ENCODE peak calls at places on chromosomes 7 and 10, in nine cellular contexts. One of them, this sample, is unnamed.
A peak's percentile ranks its signal among the peaks of the same experiment; 100 is the strongest.

GRCh38 chr10:53843691-53844362 is 957.2 kb downstream of the PCDH15 start:
- DNase-seq in activated T-cell treated with anti-CD3 and anti-CD28 coated beads for 1 hour: no peak
- DNase-seq in ovary: no peak
- DNase-seq in SK-N-MC: no peak
- DNase-seq in esophagus muscularis mucosa: no peak
- DNase-seq in putamen: peak; percentile 17
- DNase-seq in activated T-helper 1 cell treated with anti-CD3 and anti-CD28 coated beads, Interleukin-12 subunit alpha, Interleukin-12 subunit beta, Interleukin-2, Interleukin-4 antibody, amounts not matched to agents 30 ng/mL and 10 ng/mL and 1 ng/mL, durations not matched to agents 14 hours and 24 hours and 36 hours: no peak
- DNase-seq in activated effector memory CD4-positive, alpha-beta T cell treated with anti-CD3 and anti-CD28 coated beads, Interleukin-2, amount 50 U/mL, for 16 hours: no peak
- DNase-seq in KG1: no peak
- DNase-seq in this sample: peak; percentile 89

GRCh38 chr7:69934475-69934903 is 336.2 kb downstream of the AUTS2 start:
- DNase-seq in activated effector memory CD4-positive, alpha-beta T cell treated with anti-CD3 and anti-CD28 coated beads, Interleukin-2, amount 50 U/mL, for 16 hours: no peak
- DNase-seq in activated T-helper 1 cell treated with anti-CD3 and anti-CD28 coated beads, Interleukin-12 subunit alpha, Interleukin-12 subunit beta, Interleukin-2, Interleukin-4 antibody, amounts not matched to agents 30 ng/mL and 10 ng/mL and 1 ng/mL, durations not matched to agents 14 hours and 24 hours and 36 hours: no peak
- DNase-seq in activated T-cell treated with anti-CD3 and anti-CD28 coated beads for 1 hour: no peak
- DNase-seq in esophagus muscularis mucosa: no peak
- DNase-seq in KG1: no peak
- DNase-seq in SK-N-MC: no peak
- DNase-seq in ovary: no peak
- DNase-seq in putamen: peak; percentile 92
- DNase-seq in this sample: no peak

GRCh38 chr7:128347573-128348147 is 4.0 kb upstream of the RBM28 start:
- DNase-seq in activated T-cell treated with anti-CD3 and anti-CD28 coated beads for 1 hour: peak; percentile 41
- DNase-seq in activated effector memory CD4-positive, alpha-beta T cell treated with anti-CD3 and anti-CD28 coated beads, Interleukin-2, amount 50 U/mL, for 16 hours: peak; percentile 83
- DNase-seq in putamen: no peak
- DNase-seq in esophagus muscularis mucosa: no peak
- DNase-seq in KG1: no peak
- DNase-seq in ovary: no peak
- DNase-seq in activated T-helper 1 cell treated with anti-CD3 and anti-CD28 coated beads, Interleukin-12 subunit alpha, Interleukin-12 subunit beta, Interleukin-2, Interleukin-4 antibody, amounts not matched to agents 30 ng/mL and 10 ng/mL and 1 ng/mL, durations not matched to agents 14 hours and 24 hours and 36 hours: no peak
- DNase-seq in SK-N-MC: no peak
- DNase-seq in this sample: peak; percentile 42

GRCh38 chr10:130961506-130962239 is 349.8 kb downstream of the TCERG1L start:
- DNase-seq in esophagus muscularis mucosa: peak; percentile 90
- DNase-seq in SK-N-MC: no peak
- DNase-seq in ovary: no peak
- DNase-seq in putamen: no peak
- DNase-seq in activated T-helper 1 cell treated with anti-CD3 and anti-CD28 coated beads, Interleukin-12 subunit alpha, Interleukin-12 subunit beta, Interleukin-2, Interleukin-4 antibody, amounts not matched to agents 30 ng/mL and 10 ng/mL and 1 ng/mL, durations not matched to agents 14 hours and 24 hours and 36 hours: no peak
- DNase-seq in KG1: no peak
- DNase-seq in activated T-cell treated with anti-CD3 and anti-CD28 coated beads for 1 hour: no peak
- DNase-seq in activated effector memory CD4-positive, alpha-beta T cell treated with anti-CD3 and anti-CD28 coated beads, Interleukin-2, amount 50 U/mL, for 16 hours: no peak
- DNase-seq in this sample: no peak

GRCh38 chr10:132994371-132994796 is 52.0 kb upstream of the CFAP46 start:
- DNase-seq in ovary: no peak
- DNase-seq in activated effector memory CD4-positive, alpha-beta T cell treated with anti-CD3 and anti-CD28 coated beads, Interleukin-2, amount 50 U/mL, for 16 hours: no peak
- DNase-seq in esophagus muscularis mucosa: no peak
- DNase-seq in activated T-helper 1 cell treated with anti-CD3 and anti-CD28 coated beads, Interleukin-12 subunit alpha, Interleukin-12 subunit beta, Interleukin-2, Interleukin-4 antibody, amounts not matched to agents 30 ng/mL and 10 ng/mL and 1 ng/mL, durations not matched to agents 14 hours and 24 hours and 36 hours: no peak
- DNase-seq in KG1: no peak
- DNase-seq in activated T-cell treated with anti-CD3 and anti-CD28 coated beads for 1 hour: no peak
- DNase-seq in SK-N-MC: peak; percentile 14
- DNase-seq in putamen: no peak
- DNase-seq in this sample: no peak

GRCh38 chr10:118840071-118840775 is 85.5 kb upstream of the CACUL1 start:
- DNase-seq in esophagus muscularis mucosa: no peak
- DNase-seq in SK-N-MC: no peak
- DNase-seq in ovary: no peak
- DNase-seq in KG1: no peak
- DNase-seq in putamen: no peak
- DNase-seq in activated T-helper 1 cell treated with anti-CD3 and anti-CD28 coated beads, Interleukin-12 subunit alpha, Interleukin-12 subunit beta, Interleukin-2, Interleukin-4 antibody, amounts not matched to agents 30 ng/mL and 10 ng/mL and 1 ng/mL, durations not matched to agents 14 hours and 24 hours and 36 hours: peak; percentile 11
- DNase-seq in activated T-cell treated with anti-CD3 and anti-CD28 coated beads for 1 hour: no peak
- DNase-seq in activated effector memory CD4-positive, alpha-beta T cell treated with anti-CD3 and anti-CD28 coated beads, Interleukin-2, amount 50 U/mL, for 16 hours: peak; percentile 78
- DNase-seq in this sample: no peak

GRCh38 chr7:36158321-36158605 is 5.2 kb downstream of the EEPD1 start:
- DNase-seq in activated T-cell treated with anti-CD3 and anti-CD28 coated beads for 1 hour: no peak
- DNase-seq in KG1: no peak
- DNase-seq in activated effector memory CD4-positive, alpha-beta T cell treated with anti-CD3 and anti-CD28 coated beads, Interleukin-2, amount 50 U/mL, for 16 hours: no peak
- DNase-seq in putamen: no peak
- DNase-seq in esophagus muscularis mucosa: no peak
- DNase-seq in activated T-helper 1 cell treated with anti-CD3 and anti-CD28 coated beads, Interleukin-12 subunit alpha, Interleukin-12 subunit beta, Interleukin-2, Interleukin-4 antibody, amounts not matched to agents 30 ng/mL and 10 ng/mL and 1 ng/mL, durations not matched to agents 14 hours and 24 hours and 36 hours: no peak
- DNase-seq in SK-N-MC: no peak
- DNase-seq in ovary: no peak
- DNase-seq in this sample: no peak

GRCh38 chr7:30649717-30650116 is 32.5 kb downstream of the CRHR2 start:
- DNase-seq in esophagus muscularis mucosa: no peak
- DNase-seq in activated effector memory CD4-positive, alpha-beta T cell treated with anti-CD3 and anti-CD28 coated beads, Interleukin-2, amount 50 U/mL, for 16 hours: peak; percentile 49
- DNase-seq in KG1: no peak
- DNase-seq in activated T-cell treated with anti-CD3 and anti-CD28 coated beads for 1 hour: no peak
- DNase-seq in putamen: no peak
- DNase-seq in ovary: no peak
- DNase-seq in SK-N-MC: no peak
- DNase-seq in activated T-helper 1 cell treated with anti-CD3 and anti-CD28 coated beads, Interleukin-12 subunit alpha, Interleukin-12 subunit beta, Interleukin-2, Interleukin-4 antibody, amounts not matched to agents 30 ng/mL and 10 ng/mL and 1 ng/mL, durations not matched to agents 14 hours and 24 hours and 36 hours: no peak
- DNase-seq in this sample: no peak

GRCh38 chr10:94546058-94546595 is 539 bp downstream of the HELLS start:
- DNase-seq in activated T-helper 1 cell treated with anti-CD3 and anti-CD28 coated beads, Interleukin-12 subunit alpha, Interleukin-12 subunit beta, Interleukin-2, Interleukin-4 antibody, amounts not matched to agents 30 ng/mL and 10 ng/mL and 1 ng/mL, durations not matched to agents 14 hours and 24 hours and 36 hours: no peak
- DNase-seq in ovary: no peak
- DNase-seq in esophagus muscularis mucosa: no peak
- DNase-seq in KG1: no peak
- DNase-seq in activated T-cell treated with anti-CD3 and anti-CD28 coated beads for 1 hour: no peak
- DNase-seq in activated effector memory CD4-positive, alpha-beta T cell treated with anti-CD3 and anti-CD28 coated beads, Interleukin-2, amount 50 U/mL, for 16 hours: no peak
- DNase-seq in SK-N-MC: no peak
- DNase-seq in putamen: no peak
- DNase-seq in this sample: peak; percentile 21

GRCh38 chr10:48606530-48607355 is 1.9 kb upstream of the ARHGAP22 start:
- DNase-seq in putamen: no peak
- DNase-seq in activated effector memory CD4-positive, alpha-beta T cell treated with anti-CD3 and anti-CD28 coated beads, Interleukin-2, amount 50 U/mL, for 16 hours: peak; percentile 31
- DNase-seq in ovary: no peak
- DNase-seq in esophagus muscularis mucosa: peak; percentile 89
- DNase-seq in KG1: no peak
- DNase-seq in SK-N-MC: no peak
- DNase-seq in activated T-cell treated with anti-CD3 and anti-CD28 coated beads for 1 hour: no peak
- DNase-seq in activated T-helper 1 cell treated with anti-CD3 and anti-CD28 coated beads, Interleukin-12 subunit alpha, Interleukin-12 subunit beta, Interleukin-2, Interleukin-4 antibody, amounts not matched to agents 30 ng/mL and 10 ng/mL and 1 ng/mL, durations not matched to agents 14 hours and 24 hours and 36 hours: no peak
- DNase-seq in this sample: no peak

GRCh38 chr7:55288070-55288824 is 76.9 kb upstream of the LANCL2 start:
- DNase-seq in ovary: no peak
- DNase-seq in KG1: no peak
- DNase-seq in esophagus muscularis mucosa: no peak
- DNase-seq in activated effector memory CD4-positive, alpha-beta T cell treated with anti-CD3 and anti-CD28 coated beads, Interleukin-2, amount 50 U/mL, for 16 hours: no peak
- DNase-seq in activated T-cell treated with anti-CD3 and anti-CD28 coated beads for 1 hour: no peak
- DNase-seq in activated T-helper 1 cell treated with anti-CD3 and anti-CD28 coated beads, Interleukin-12 subunit alpha, Interleukin-12 subunit beta, Interleukin-2, Interleukin-4 antibody, amounts not matched to agents 30 ng/mL and 10 ng/mL and 1 ng/mL, durations not matched to agents 14 hours and 24 hours and 36 hours: no peak
- DNase-seq in SK-N-MC: no peak
- DNase-seq in putamen: no peak
- DNase-seq in this sample: no peak

GRCh38 chr7:129421717-129422250 is 12.4 kb upstream of the STRIP2 start:
- DNase-seq in activated T-cell treated with anti-CD3 and anti-CD28 coated beads for 1 hour: no peak
- DNase-seq in esophagus muscularis mucosa: no peak
- DNase-seq in KG1: no peak
- DNase-seq in putamen: no peak
- DNase-seq in ovary: no peak
- DNase-seq in activated T-helper 1 cell treated with anti-CD3 and anti-CD28 coated beads, Interleukin-12 subunit alpha, Interleukin-12 subunit beta, Interleukin-2, Interleukin-4 antibody, amounts not matched to agents 30 ng/mL and 10 ng/mL and 1 ng/mL, durations not matched to agents 14 hours and 24 hours and 36 hours: no peak
- DNase-seq in activated effector memory CD4-positive, alpha-beta T cell treated with anti-CD3 and anti-CD28 coated beads, Interleukin-2, amount 50 U/mL, for 16 hours: no peak
- DNase-seq in SK-N-MC: no peak
- DNase-seq in this sample: no peak

GRCh38 chr7:106206826-106207541 is 77.8 kb downstream of the NAMPT start:
- DNase-seq in putamen: no peak
- DNase-seq in activated effector memory CD4-positive, alpha-beta T cell treated with anti-CD3 and anti-CD28 coated beads, Interleukin-2, amount 50 U/mL, for 16 hours: no peak
- DNase-seq in SK-N-MC: no peak
- DNase-seq in KG1: no peak
- DNase-seq in activated T-cell treated with anti-CD3 and anti-CD28 coated beads for 1 hour: no peak
- DNase-seq in ovary: no peak
- DNase-seq in esophagus muscularis mucosa: no peak
- DNase-seq in activated T-helper 1 cell treated with anti-CD3 and anti-CD28 coated beads, Interleukin-12 subunit alpha, Interleukin-12 subunit beta, Interleukin-2, Interleukin-4 antibody, amounts not matched to agents 30 ng/mL and 10 ng/mL and 1 ng/mL, durations not matched to agents 14 hours and 24 hours and 36 hours: no peak
- DNase-seq in this sample: no peak

GRCh38 chr7:100369105-100369504 is 4.2 kb upstream of the PILRA start:
- DNase-seq in activated T-cell treated with anti-CD3 and anti-CD28 coated beads for 1 hour: no peak
- DNase-seq in activated T-helper 1 cell treated with anti-CD3 and anti-CD28 coated beads, Interleukin-12 subunit alpha, Interleukin-12 subunit beta, Interleukin-2, Interleukin-4 antibody, amounts not matched to agents 30 ng/mL and 10 ng/mL and 1 ng/mL, durations not matched to agents 14 hours and 24 hours and 36 hours: no peak
- DNase-seq in KG1: peak; percentile 17
- DNase-seq in SK-N-MC: no peak
- DNase-seq in esophagus muscularis mucosa: peak; percentile 92
- DNase-seq in putamen: peak; percentile 42
- DNase-seq in activated effector memory CD4-positive, alpha-beta T cell treated with anti-CD3 and anti-CD28 coated beads, Interleukin-2, amount 50 U/mL, for 16 hours: no peak
- DNase-seq in ovary: no peak
- DNase-seq in this sample: peak; percentile 53

GRCh38 chr10:130203626-130204025 is 67.4 kb downstream of the GLRX3 start:
- DNase-seq in activated effector memory CD4-positive, alpha-beta T cell treated with anti-CD3 and anti-CD28 coated beads, Interleukin-2, amount 50 U/mL, for 16 hours: no peak
- DNase-seq in esophagus muscularis mucosa: no peak
- DNase-seq in SK-N-MC: no peak
- DNase-seq in KG1: no peak
- DNase-seq in activated T-helper 1 cell treated with anti-CD3 and anti-CD28 coated beads, Interleukin-12 subunit alpha, Interleukin-12 subunit beta, Interleukin-2, Interleukin-4 antibody, amounts not matched to agents 30 ng/mL and 10 ng/mL and 1 ng/mL, durations not matched to agents 14 hours and 24 hours and 36 hours: no peak
- DNase-seq in ovary: no peak
- DNase-seq in activated T-cell treated with anti-CD3 and anti-CD28 coated beads for 1 hour: no peak
- DNase-seq in putamen: no peak
- DNase-seq in this sample: no peak

GRCh38 chr7:43658718-43659548 is 70.4 kb downstream of the COA1 start:
- DNase-seq in activated T-cell treated with anti-CD3 and anti-CD28 coated beads for 1 hour: no peak
- DNase-seq in putamen: no peak
- DNase-seq in activated effector memory CD4-positive, alpha-beta T cell treated with anti-CD3 and anti-CD28 coated beads, Interleukin-2, amount 50 U/mL, for 16 hours: no peak
- DNase-seq in esophagus muscularis mucosa: no peak
- DNase-seq in KG1: no peak
- DNase-seq in SK-N-MC: no peak
- DNase-seq in activated T-helper 1 cell treated with anti-CD3 and anti-CD28 coated beads, Interleukin-12 subunit alpha, Interleukin-12 subunit beta, Interleukin-2, Interleukin-4 antibody, amounts not matched to agents 30 ng/mL and 10 ng/mL and 1 ng/mL, durations not matched to agents 14 hours and 24 hours and 36 hours: no peak
- DNase-seq in ovary: no peak
- DNase-seq in this sample: peak; percentile 63

GRCh38 chr10:48611133-48611532 is 6.3 kb upstream of the ARHGAP22 start:
- DNase-seq in SK-N-MC: no peak
- DNase-seq in activated T-cell treated with anti-CD3 and anti-CD28 coated beads for 1 hour: no peak
- DNase-seq in esophagus muscularis mucosa: peak; percentile 70
- DNase-seq in KG1: no peak
- DNase-seq in activated effector memory CD4-positive, alpha-beta T cell treated with anti-CD3 and anti-CD28 coated beads, Interleukin-2, amount 50 U/mL, for 16 hours: no peak
- DNase-seq in putamen: no peak
- DNase-seq in ovary: no peak
- DNase-seq in activated T-helper 1 cell treated with anti-CD3 and anti-CD28 coated beads, Interleukin-12 subunit alpha, Interleukin-12 subunit beta, Interleukin-2, Interleukin-4 antibody, amounts not matched to agents 30 ng/mL and 10 ng/mL and 1 ng/mL, durations not matched to agents 14 hours and 24 hours and 36 hours: no peak
- DNase-seq in this sample: no peak

GRCh38 chr7:127066974-127067373 is 185.8 kb downstream of the GRM8 start:
- DNase-seq in activated T-helper 1 cell treated with anti-CD3 and anti-CD28 coated beads, Interleukin-12 subunit alpha, Interleukin-12 subunit beta, Interleukin-2, Interleukin-4 antibody, amounts not matched to agents 30 ng/mL and 10 ng/mL and 1 ng/mL, durations not matched to agents 14 hours and 24 hours and 36 hours: no peak
- DNase-seq in activated T-cell treated with anti-CD3 and anti-CD28 coated beads for 1 hour: no peak
- DNase-seq in activated effector memory CD4-positive, alpha-beta T cell treated with anti-CD3 and anti-CD28 coated beads, Interleukin-2, amount 50 U/mL, for 16 hours: no peak
- DNase-seq in SK-N-MC: no peak
- DNase-seq in esophagus muscularis mucosa: no peak
- DNase-seq in ovary: no peak
- DNase-seq in putamen: no peak
- DNase-seq in KG1: no peak
- DNase-seq in this sample: peak; percentile 43

GRCh38 chr10:70191161-70191770 is 21.0 kb upstream of the SAR1A start:
- DNase-seq in KG1: no peak
- DNase-seq in SK-N-MC: no peak
- DNase-seq in ovary: no peak
- DNase-seq in activated effector memory CD4-positive, alpha-beta T cell treated with anti-CD3 and anti-CD28 coated beads, Interleukin-2, amount 50 U/mL, for 16 hours: no peak
- DNase-seq in activated T-helper 1 cell treated with anti-CD3 and anti-CD28 coated beads, Interleukin-12 subunit alpha, Interleukin-12 subunit beta, Interleukin-2, Interleukin-4 antibody, amounts not matched to agents 30 ng/mL and 10 ng/mL and 1 ng/mL, durations not matched to agents 14 hours and 24 hours and 36 hours: no peak
- DNase-seq in putamen: no peak
- DNase-seq in activated T-cell treated with anti-CD3 and anti-CD28 coated beads for 1 hour: no peak
- DNase-seq in esophagus muscularis mucosa: no peak
- DNase-seq in this sample: no peak

GRCh38 chr7:121132940-121133339 is 144.4 kb downstream of the CPED1 start:
- DNase-seq in KG1: no peak
- DNase-seq in activated T-helper 1 cell treated with anti-CD3 and anti-CD28 coated beads, Interleukin-12 subunit alpha, Interleukin-12 subunit beta, Interleukin-2, Interleukin-4 antibody, amounts not matched to agents 30 ng/mL and 10 ng/mL and 1 ng/mL, durations not matched to agents 14 hours and 24 hours and 36 hours: no peak
- DNase-seq in ovary: no peak
- DNase-seq in activated T-cell treated with anti-CD3 and anti-CD28 coated beads for 1 hour: no peak
- DNase-seq in activated effector memory CD4-positive, alpha-beta T cell treated with anti-CD3 and anti-CD28 coated beads, Interleukin-2, amount 50 U/mL, for 16 hours: no peak
- DNase-seq in esophagus muscularis mucosa: no peak
- DNase-seq in putamen: no peak
- DNase-seq in SK-N-MC: no peak
- DNase-seq in this sample: no peak

GRCh38 chr10:50963063-50963462 is 77.6 kb upstream of the A1CF start:
- DNase-seq in esophagus muscularis mucosa: no peak
- DNase-seq in activated T-helper 1 cell treated with anti-CD3 and anti-CD28 coated beads, Interleukin-12 subunit alpha, Interleukin-12 subunit beta, Interleukin-2, Interleukin-4 antibody, amounts not matched to agents 30 ng/mL and 10 ng/mL and 1 ng/mL, durations not matched to agents 14 hours and 24 hours and 36 hours: no peak
- DNase-seq in ovary: no peak
- DNase-seq in SK-N-MC: no peak
- DNase-seq in activated T-cell treated with anti-CD3 and anti-CD28 coated beads for 1 hour: no peak
- DNase-seq in KG1: no peak
- DNase-seq in putamen: no peak
- DNase-seq in activated effector memory CD4-positive, alpha-beta T cell treated with anti-CD3 and anti-CD28 coated beads, Interleukin-2, amount 50 U/mL, for 16 hours: no peak
- DNase-seq in this sample: no peak

GRCh38 chr7:146635200-146636032 is 518.8 kb downstream of the CNTNAP2 start:
- DNase-seq in ovary: no peak
- DNase-seq in activated T-helper 1 cell treated with anti-CD3 and anti-CD28 coated beads, Interleukin-12 subunit alpha, Interleukin-12 subunit beta, Interleukin-2, Interleukin-4 antibody, amounts not matched to agents 30 ng/mL and 10 ng/mL and 1 ng/mL, durations not matched to agents 14 hours and 24 hours and 36 hours: no peak
- DNase-seq in SK-N-MC: no peak
- DNase-seq in KG1: no peak
- DNase-seq in putamen: no peak
- DNase-seq in activated effector memory CD4-positive, alpha-beta T cell treated with anti-CD3 and anti-CD28 coated beads, Interleukin-2, amount 50 U/mL, for 16 hours: no peak
- DNase-seq in esophagus muscularis mucosa: no peak
- DNase-seq in activated T-cell treated with anti-CD3 and anti-CD28 coated beads for 1 hour: no peak
- DNase-seq in this sample: no peak

GRCh38 chr10:45354261-45354660 is 19.8 kb upstream of the ALOX5 start:
- DNase-seq in activated effector memory CD4-positive, alpha-beta T cell treated with anti-CD3 and anti-CD28 coated beads, Interleukin-2, amount 50 U/mL, for 16 hours: no peak
- DNase-seq in ovary: no peak
- DNase-seq in activated T-cell treated with anti-CD3 and anti-CD28 coated beads for 1 hour: no peak
- DNase-seq in activated T-helper 1 cell treated with anti-CD3 and anti-CD28 coated beads, Interleukin-12 subunit alpha, Interleukin-12 subunit beta, Interleukin-2, Interleukin-4 antibody, amounts not matched to agents 30 ng/mL and 10 ng/mL and 1 ng/mL, durations not matched to agents 14 hours and 24 hours and 36 hours: no peak
- DNase-seq in SK-N-MC: no peak
- DNase-seq in KG1: no peak
- DNase-seq in esophagus muscularis mucosa: no peak
- DNase-seq in putamen: peak; percentile 28
- DNase-seq in this sample: no peak

GRCh38 chr7:23291957-23292560 is 7.1 kb upstream of the MALSU1 start:
- DNase-seq in ovary: no peak
- DNase-seq in putamen: no peak
- DNase-seq in activated T-cell treated with anti-CD3 and anti-CD28 coated beads for 1 hour: no peak
- DNase-seq in activated T-helper 1 cell treated with anti-CD3 and anti-CD28 coated beads, Interleukin-12 subunit alpha, Interleukin-12 subunit beta, Interleukin-2, Interleukin-4 antibody, amounts not matched to agents 30 ng/mL and 10 ng/mL and 1 ng/mL, durations not matched to agents 14 hours and 24 hours and 36 hours: no peak
- DNase-seq in activated effector memory CD4-positive, alpha-beta T cell treated with anti-CD3 and anti-CD28 coated beads, Interleukin-2, amount 50 U/mL, for 16 hours: no peak
- DNase-seq in SK-N-MC: no peak
- DNase-seq in esophagus muscularis mucosa: no peak
- DNase-seq in KG1: no peak
- DNase-seq in this sample: no peak

GRCh38 chr7:44962483-44963251 is 16.1 kb downstream of the MYO1G start:
- DNase-seq in putamen: no peak
- DNase-seq in SK-N-MC: no peak
- DNase-seq in KG1: no peak
- DNase-seq in ovary: peak; percentile 47
- DNase-seq in activated effector memory CD4-positive, alpha-beta T cell treated with anti-CD3 and anti-CD28 coated beads, Interleukin-2, amount 50 U/mL, for 16 hours: no peak
- DNase-seq in esophagus muscularis mucosa: no peak
- DNase-seq in activated T-helper 1 cell treated with anti-CD3 and anti-CD28 coated beads, Interleukin-12 subunit alpha, Interleukin-12 subunit beta, Interleukin-2, Interleukin-4 antibody, amounts not matched to agents 30 ng/mL and 10 ng/mL and 1 ng/mL, durations not matched to agents 14 hours and 24 hours and 36 hours: no peak
- DNase-seq in activated T-cell treated with anti-CD3 and anti-CD28 coated beads for 1 hour: no peak
- DNase-seq in this sample: no peak

GRCh38 chr10:117374506-117375359 is 507 bp downstream of the PDZD8 start:
- DNase-seq in putamen: peak; percentile 6
- DNase-seq in activated T-cell treated with anti-CD3 and anti-CD28 coated beads for 1 hour: peak; percentile 37
- DNase-seq in activated effector memory CD4-positive, alpha-beta T cell treated with anti-CD3 and anti-CD28 coated beads, Interleukin-2, amount 50 U/mL, for 16 hours: peak; percentile 74
- DNase-seq in KG1: no peak
- DNase-seq in SK-N-MC: no peak
- DNase-seq in activated T-helper 1 cell treated with anti-CD3 and anti-CD28 coated beads, Interleukin-12 subunit alpha, Interleukin-12 subunit beta, Interleukin-2, Interleukin-4 antibody, amounts not matched to agents 30 ng/mL and 10 ng/mL and 1 ng/mL, durations not matched to agents 14 hours and 24 hours and 36 hours: no peak
- DNase-seq in ovary: peak; percentile 48
- DNase-seq in esophagus muscularis mucosa: no peak
- DNase-seq in this sample: peak; percentile 45

GRCh38 chr7:82729172-82730030 is 285.8 kb upstream of the CACNA2D1 start:
- DNase-seq in SK-N-MC: peak; percentile 62
- DNase-seq in KG1: peak; percentile 28
- DNase-seq in ovary: no peak
- DNase-seq in putamen: no peak
- DNase-seq in activated T-helper 1 cell treated with anti-CD3 and anti-CD28 coated beads, Interleukin-12 subunit alpha, Interleukin-12 subunit beta, Interleukin-2, Interleukin-4 antibody, amounts not matched to agents 30 ng/mL and 10 ng/mL and 1 ng/mL, durations not matched to agents 14 hours and 24 hours and 36 hours: no peak
- DNase-seq in activated T-cell treated with anti-CD3 and anti-CD28 coated beads for 1 hour: no peak
- DNase-seq in esophagus muscularis mucosa: no peak
- DNase-seq in activated effector memory CD4-positive, alpha-beta T cell treated with anti-CD3 and anti-CD28 coated beads, Interleukin-2, amount 50 U/mL, for 16 hours: no peak
- DNase-seq in this sample: peak; percentile 54